ENCODE peak calls at places on chromosomes 4 and X, in four cellular contexts. One of them, this sample, is unnamed.

GRCh38 chr4:87219648-87220093 is 747 bp downstream of the KLHL8 start:
- DNase-seq in body of pancreas: peak
- DNase-seq in Peyer's patch: peak
- DNase-seq in lower leg skin: no peak
- DNase-seq in this sample: peak

GRCh38 chrX:1163231-1163630 is 49.2 kb downstream of the CRLF2 start:
- DNase-seq in lower leg skin: no peak
- DNase-seq in Peyer's patch: no peak
- DNase-seq in body of pancreas: no peak
- DNase-seq in this sample: no peak

GRCh38 chr4:38058186-38058585 is 98.0 kb downstream of the PTTG2 start:
- DNase-seq in body of pancreas: no peak
- DNase-seq in lower leg skin: no peak
- DNase-seq in Peyer's patch: no peak
- DNase-seq in this sample: no peak

GRCh38 chr4:77564231-77564630 is 41.4 kb upstream of the CXCL13 start:
- DNase-seq in body of pancreas: peak
- DNase-seq in lower leg skin: no peak
- DNase-seq in Peyer's patch: peak
- DNase-seq in this sample: no peak

GRCh38 chr4:6125103-6125651 is 75.2 kb downstream of the JAKMIP1 start:
- DNase-seq in body of pancreas: no peak
- DNase-seq in Peyer's patch: peak
- DNase-seq in lower leg skin: no peak
- DNase-seq in this sample: no peak

GRCh38 chr4:9898596-9899345 is 117.3 kb downstream of the DRD5 start:
- DNase-seq in Peyer's patch: no peak
- DNase-seq in lower leg skin: peak
- DNase-seq in body of pancreas: no peak
- DNase-seq in this sample: peak

GRCh38 chrX:70554523-70554922 is 109.9 kb downstream of the DLG3 start:
- DNase-seq in body of pancreas: no peak
- DNase-seq in lower leg skin: no peak
- DNase-seq in Peyer's patch: no peak
- DNase-seq in this sample: no peak

GRCh38 chrX:48785156-48785524 is 1.2 kb upstream of the GATA1 start:
- DNase-seq in Peyer's patch: no peak
- DNase-seq in lower leg skin: no peak
- DNase-seq in body of pancreas: no peak
- DNase-seq in this sample: no peak

GRCh38 chr4:108360857-108361820 is 192.4 kb upstream of the LEF1 start:
- DNase-seq in body of pancreas: no peak
- DNase-seq in Peyer's patch: no peak
- DNase-seq in lower leg skin: no peak
- DNase-seq in this sample: no peak

GRCh38 chr4:156762851-156763250 is 208.7 kb downstream of the PDGFC start:
- DNase-seq in Peyer's patch: no peak
- DNase-seq in lower leg skin: no peak
- DNase-seq in body of pancreas: no peak
- DNase-seq in this sample: no peak

GRCh38 chr4:40980318-40980883 is 230.6 kb downstream of the NSUN7 start:
- DNase-seq in Peyer's patch: no peak
- DNase-seq in lower leg skin: no peak
- DNase-seq in body of pancreas: no peak
- DNase-seq in this sample: no peak

GRCh38 chr4:84496356-84497219 is 2.5 kb downstream of the NKX6-1 start:
- DNase-seq in Peyer's patch: no peak
- DNase-seq in body of pancreas: no peak
- DNase-seq in lower leg skin: no peak
- DNase-seq in this sample: no peak

GRCh38 chrX:46599051-46599560 is 25.5 kb downstream of the CHST7 start:
- DNase-seq in lower leg skin: no peak
- DNase-seq in body of pancreas: no peak
- DNase-seq in Peyer's patch: no peak
- DNase-seq in this sample: no peak

GRCh38 chrX:15790766-15791380 is 589 bp downstream of the ZRSR2 start:
- DNase-seq in body of pancreas: no peak
- DNase-seq in Peyer's patch: no peak
- DNase-seq in lower leg skin: no peak
- DNase-seq in this sample: peak

GRCh38 chr4:99300934-99301333 is 10.1 kb upstream of the ADH1A start:
- DNase-seq in lower leg skin: peak
- DNase-seq in body of pancreas: peak
- DNase-seq in Peyer's patch: peak
- DNase-seq in this sample: no peak

GRCh38 chr4:74189331-74190043 is 31.6 kb downstream of the MTHFD2L start:
- DNase-seq in Peyer's patch: no peak
- DNase-seq in lower leg skin: no peak
- DNase-seq in body of pancreas: no peak
- DNase-seq in this sample: peak

GRCh38 chr4:165864228-165864627 is 8.8 kb upstream of the TLL1 start:
- DNase-seq in Peyer's patch: no peak
- DNase-seq in body of pancreas: no peak
- DNase-seq in lower leg skin: no peak
- DNase-seq in this sample: no peak

GRCh38 chr4:15368906-15369305 is 58.9 kb upstream of the C1QTNF7 start:
- DNase-seq in Peyer's patch: no peak
- DNase-seq in body of pancreas: no peak
- DNase-seq in lower leg skin: no peak
- DNase-seq in this sample: no peak

GRCh38 chr4:16199132-16199531 is 27.1 kb downstream of the TAPT1 start:
- DNase-seq in Peyer's patch: no peak
- DNase-seq in body of pancreas: no peak
- DNase-seq in lower leg skin: no peak
- DNase-seq in this sample: peak

GRCh38 chrX:150486011-150486410 is 82.4 kb upstream of the MTM1 start:
- DNase-seq in lower leg skin: no peak
- DNase-seq in body of pancreas: peak
- DNase-seq in Peyer's patch: peak
- DNase-seq in this sample: peak

GRCh38 chr4:3660086-3660927 is 105.9 kb upstream of the ADRA2C start:
- DNase-seq in lower leg skin: no peak
- DNase-seq in body of pancreas: no peak
- DNase-seq in Peyer's patch: no peak
- DNase-seq in this sample: no peak

GRCh38 chrX:148459343-148459742 is 41.1 kb upstream of the AFF2 start:
- DNase-seq in body of pancreas: no peak
- DNase-seq in lower leg skin: no peak
- DNase-seq in Peyer's patch: no peak
- DNase-seq in this sample: no peak

GRCh38 chr4:85854543-85854942 is 379.6 kb downstream of the ARHGAP24 start:
- DNase-seq in body of pancreas: no peak
- DNase-seq in Peyer's patch: no peak
- DNase-seq in lower leg skin: no peak
- DNase-seq in this sample: no peak

GRCh38 chrX:110421499-110422455 is 63.1 kb downstream of the RTL9 start:
- DNase-seq in body of pancreas: peak
- DNase-seq in Peyer's patch: no peak
- DNase-seq in lower leg skin: no peak
- DNase-seq in this sample: no peak

GRCh38 chrX:107725761-107726555 is 49.6 kb downstream of the TSC22D3 start:
- DNase-seq in lower leg skin: no peak
- DNase-seq in body of pancreas: no peak
- DNase-seq in Peyer's patch: no peak
- DNase-seq in this sample: no peak

GRCh38 chr4:98939892-98940298 is 11.0 kb upstream of the EIF4E start:
- DNase-seq in Peyer's patch: no peak
- DNase-seq in body of pancreas: no peak
- DNase-seq in lower leg skin: no peak
- DNase-seq in this sample: peak

GRCh38 chr4:158172196-158172557 is 648 bp downstream of the GASK1B start:
- DNase-seq in body of pancreas: no peak
- DNase-seq in lower leg skin: no peak
- DNase-seq in Peyer's patch: no peak
- DNase-seq in this sample: peak

GRCh38 chr4:147054241-147054902 is 108.7 kb upstream of the TTC29 start:
- DNase-seq in body of pancreas: no peak
- DNase-seq in lower leg skin: no peak
- DNase-seq in Peyer's patch: no peak
- DNase-seq in this sample: no peak

GRCh38 chr4:104385713-104386112 is 109.0 kb downstream of the CXXC4 start:
- DNase-seq in Peyer's patch: no peak
- DNase-seq in body of pancreas: no peak
- DNase-seq in lower leg skin: no peak
- DNase-seq in this sample: no peak

DNA sequence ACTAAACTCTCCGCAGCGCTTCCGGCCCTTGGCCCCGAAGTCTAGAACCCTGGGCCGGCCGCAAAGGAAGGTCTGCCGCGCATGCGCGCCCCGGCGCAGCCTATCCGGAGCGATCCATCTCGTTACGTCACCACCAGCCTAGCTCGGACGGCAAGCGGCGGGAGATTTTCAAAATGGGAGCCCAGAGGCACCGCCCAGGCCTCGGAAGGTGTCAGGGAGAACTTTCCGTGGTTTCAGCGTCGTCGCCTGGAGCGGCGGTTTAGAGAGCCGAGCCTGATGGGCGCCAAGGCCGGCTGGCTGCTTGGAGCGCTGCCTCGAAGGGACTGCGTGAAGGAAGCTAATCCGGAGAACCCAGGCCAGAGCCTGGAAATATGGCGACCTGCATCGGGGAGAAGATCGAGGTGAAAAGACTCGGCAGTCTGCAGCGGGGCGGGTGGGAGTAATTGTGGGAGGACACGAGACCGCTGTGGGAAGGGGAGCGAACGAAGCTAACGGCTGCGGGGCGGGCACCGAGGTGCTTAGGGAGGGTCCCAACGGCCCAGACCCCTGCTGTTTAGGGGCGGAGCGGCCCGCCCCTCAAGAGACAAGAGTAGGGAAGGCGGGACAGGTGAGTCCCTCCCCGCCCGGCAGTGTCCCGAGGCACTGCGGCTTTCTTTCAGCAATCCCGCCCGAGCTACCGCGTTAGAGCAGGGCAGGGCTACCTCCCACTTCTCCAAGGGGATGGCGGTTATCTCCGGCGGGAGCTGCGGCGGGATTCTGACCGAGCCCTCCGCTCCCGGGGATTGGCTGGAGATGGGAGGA is at the start of gene PLK4:
- DNase-seq in body of pancreas: peak
- DNase-seq in Peyer's patch: peak
- DNase-seq in lower leg skin: peak
- DNase-seq in this sample: peak
- TF ChIP-seq POLR2A in body of pancreas: no peak
- TF ChIP-seq POLR2A in Peyer's patch: no peak
- TF ChIP-seq POLR2A in lower leg skin: no peak
- TF ChIP-seq POLR2A in this sample: peak

GRCh38 chr4:163611172-163611571 is 116.7 kb downstream of the TMA16 start:
- DNase-seq in Peyer's patch: no peak
- DNase-seq in lower leg skin: no peak
- DNase-seq in body of pancreas: no peak
- DNase-seq in this sample: no peak
- TF ChIP-seq POLR2A in Peyer's patch: no peak
- TF ChIP-seq POLR2A in lower leg skin: no peak
- TF ChIP-seq POLR2A in body of pancreas: no peak
- TF ChIP-seq POLR2A in this sample: no peak

GRCh38 chrX:54182194-54182863 is 725 bp downstream of the FAM120C start:
- DNase-seq in Peyer's patch: peak
- DNase-seq in body of pancreas: peak
- DNase-seq in lower leg skin: peak
- DNase-seq in this sample: peak

GRCh38 chrX:54184474-54184873 is 1.4 kb upstream of the FAM120C start:
- DNase-seq in body of pancreas: no peak
- DNase-seq in Peyer's patch: no peak
- DNase-seq in lower leg skin: no peak
- DNase-seq in this sample: no peak

GRCh38 chrX:54181196-54181953 is 1.7 kb downstream of the FAM120C start:
- DNase-seq in body of pancreas: no peak
- DNase-seq in Peyer's patch: no peak
- DNase-seq in lower leg skin: no peak
- DNase-seq in this sample: no peak

GRCh38 chrX:54180403-54180802 is 2.7 kb downstream of the FAM120C start:
- DNase-seq in body of pancreas: no peak
- DNase-seq in lower leg skin: no peak
- DNase-seq in Peyer's patch: no peak
- DNase-seq in this sample: no peak

GRCh38 chrX:54182864-54183613 is at the start of gene FAM120C:
- DNase-seq in lower leg skin: peak
- DNase-seq in Peyer's patch: peak
- DNase-seq in body of pancreas: peak
- DNase-seq in this sample: peak
- TF ChIP-seq POLR2A in lower leg skin: no peak
- TF ChIP-seq POLR2A in Peyer's patch: no peak
- TF ChIP-seq POLR2A in body of pancreas: peak
- TF ChIP-seq POLR2A in this sample: peak

DNA sequence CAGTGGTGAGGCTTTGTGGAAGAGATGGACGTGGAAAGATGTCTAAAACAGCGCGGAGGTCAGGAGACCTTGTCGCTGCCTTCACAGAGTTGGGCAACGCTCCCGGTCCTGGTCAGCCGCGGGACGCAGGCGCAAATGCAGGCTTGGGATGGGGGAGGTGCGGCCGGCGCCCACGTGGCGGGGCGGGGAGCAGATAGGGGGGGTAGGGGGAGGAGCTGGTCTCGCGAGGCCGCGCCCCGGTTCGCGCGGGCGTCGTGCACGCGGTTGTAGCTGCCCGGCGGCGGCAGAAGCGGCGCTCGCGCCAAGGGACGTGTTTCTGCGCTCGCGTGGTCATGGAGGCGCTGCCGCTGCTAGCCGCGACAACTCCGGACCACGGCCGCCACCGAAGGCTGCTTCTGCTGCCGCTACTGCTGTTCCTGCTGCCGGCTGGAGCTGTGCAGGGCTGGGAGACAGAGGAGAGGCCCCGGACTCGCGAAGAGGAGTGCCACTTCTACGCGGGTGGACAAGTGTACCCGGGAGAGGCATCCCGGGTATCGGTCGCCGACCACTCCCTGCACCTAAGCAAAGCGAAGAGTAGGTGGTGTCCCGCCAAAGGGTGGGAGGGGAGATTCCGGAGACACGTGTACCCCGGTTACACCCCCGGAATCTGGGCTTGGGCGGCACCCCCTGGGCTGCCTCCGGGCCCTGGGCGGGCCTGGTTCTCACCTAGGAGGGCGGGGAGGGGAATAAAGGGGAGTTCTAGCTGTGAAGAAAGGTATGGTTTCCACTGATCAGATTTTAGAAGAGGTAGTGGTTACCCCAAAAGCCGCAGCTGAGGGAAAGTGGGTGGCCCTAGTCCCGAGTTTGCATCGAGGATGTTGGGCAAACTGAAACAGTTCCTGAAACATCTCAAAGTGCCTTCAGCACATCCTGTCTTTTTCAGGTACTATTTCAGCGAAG is at the start of gene PRDX4:
- DNase-seq in body of pancreas: peak
- DNase-seq in lower leg skin: peak
- DNase-seq in Peyer's patch: peak
- DNase-seq in this sample: peak
- TF ChIP-seq POLR2A in body of pancreas: peak
- TF ChIP-seq POLR2A in lower leg skin: no peak
- TF ChIP-seq POLR2A in Peyer's patch: peak
- TF ChIP-seq POLR2A in this sample: peak

GRCh38 chrX:23742693-23743622 is at the start of gene ACOT9:
- DNase-seq in body of pancreas: peak
- DNase-seq in Peyer's patch: peak
- DNase-seq in lower leg skin: peak
- DNase-seq in this sample: peak
- TF ChIP-seq POLR2A in body of pancreas: peak
- TF ChIP-seq POLR2A in Peyer's patch: peak
- TF ChIP-seq POLR2A in lower leg skin: no peak
- TF ChIP-seq POLR2A in this sample: no peak